ENCODE peak calls at places on chromosomes 13 and 19, in ten cellular contexts. G is A673; U is stomach; L is retinal pigment epithelial cell; D is GM06990; V is cardiac muscle cell; F is sigmoid colon; R is CD4-positive, alpha-beta T cell; X is body of pancreas; T is thoracic aorta. Q is an unnamed sample.

GRCh38 chr13:49366841-49367240 is 77.0 kb downstream of the CAB39L start:
- DNase-seq in V (peak), D (no peak), F (peak), U (peak), L (no peak), X (no peak), T (no peak), G (no peak), R (no peak), Q (no peak)

GRCh38 chr13:26629260-26629659 is 71.8 kb downstream of the WASF3 start:
- DNase-seq in L (no peak), U (no peak), D (no peak), R (no peak), F (no peak), X (no peak), T (no peak), G (peak), V (peak), Q (no peak)

GRCh38 chr13:70816853-70817252 is 708.6 kb upstream of the KLHL1 start:
- DNase-seq in U (no peak), X (no peak), V (no peak), T (no peak), G (no peak), F (no peak), L (no peak), R (no peak), D (no peak), Q (no peak)

GRCh38 chr19:52665529-52665928 is 27.4 kb upstream of the ZNF83 start:
- DNase-seq in R (no peak), D (no peak), U (no peak), V (no peak), X (no peak), F (no peak), L (peak), G (no peak), T (no peak), Q (no peak)

GRCh38 chr13:42895781-42896180 is 96.3 kb downstream of the EPSTI1 start:
- DNase-seq in T (no peak), V (peak), U (no peak), D (no peak), G (no peak), R (no peak), X (no peak), F (no peak), L (peak), Q (no peak)

GRCh38 chr19:961866-962620 is 22.1 kb upstream of the WDR18 start:
- DNase-seq in X (no peak), G (no peak), D (no peak), T (no peak), L (no peak), U (no peak), R (no peak), F (no peak), V (no peak), Q (no peak)

GRCh38 chr13:93147293-93147645 is 79.3 kb upstream of the GPC6 start:
- DNase-seq in X (no peak), T (no peak), U (no peak), D (no peak), L (no peak), F (no peak), G (no peak), V (no peak), R (no peak), Q (no peak)

GRCh38 chr13:89982406-89983085 is 1364.9 kb upstream of the MIR17HG start:
- DNase-seq in R (no peak), F (no peak), V (peak), L (peak), G (no peak), U (no peak), T (no peak), X (no peak), D (no peak), Q (no peak)

GRCh38 chr19:12885749-12886706 is 973 bp downstream of the KLF1 start:
- DNase-seq in U (no peak), D (no peak), X (no peak), G (no peak), R (no peak), T (no peak), L (no peak), F (no peak), V (no peak), Q (no peak)

GRCh38 chr19:20164456-20164855 is 2.6 kb upstream of the ZNF486 start:
- DNase-seq in V (no peak), U (no peak), R (no peak), D (no peak), G (no peak), X (no peak), L (no peak), F (no peak), T (no peak), Q (no peak)

GRCh38 chr19:20162821-20163220 is 4.2 kb upstream of the ZNF486 start:
- DNase-seq in U (no peak), L (no peak), F (no peak), V (no peak), G (no peak), R (no peak), X (no peak), D (no peak), T (no peak), Q (no peak)

GRCh38 chr19:20171285-20171684 is 4.3 kb downstream of the ZNF486 start:
- DNase-seq in R (no peak), U (no peak), V (no peak), G (no peak), L (no peak), F (no peak), D (no peak), T (no peak), X (no peak), Q (no peak)

GRCh38 chr19:20167020-20167644 is at the start of gene ZNF486:
- DNase-seq in U (peak), V (peak), D (peak), T (peak), L (peak), F (peak), G (peak), R (peak), X (peak), Q (peak)

DNA sequence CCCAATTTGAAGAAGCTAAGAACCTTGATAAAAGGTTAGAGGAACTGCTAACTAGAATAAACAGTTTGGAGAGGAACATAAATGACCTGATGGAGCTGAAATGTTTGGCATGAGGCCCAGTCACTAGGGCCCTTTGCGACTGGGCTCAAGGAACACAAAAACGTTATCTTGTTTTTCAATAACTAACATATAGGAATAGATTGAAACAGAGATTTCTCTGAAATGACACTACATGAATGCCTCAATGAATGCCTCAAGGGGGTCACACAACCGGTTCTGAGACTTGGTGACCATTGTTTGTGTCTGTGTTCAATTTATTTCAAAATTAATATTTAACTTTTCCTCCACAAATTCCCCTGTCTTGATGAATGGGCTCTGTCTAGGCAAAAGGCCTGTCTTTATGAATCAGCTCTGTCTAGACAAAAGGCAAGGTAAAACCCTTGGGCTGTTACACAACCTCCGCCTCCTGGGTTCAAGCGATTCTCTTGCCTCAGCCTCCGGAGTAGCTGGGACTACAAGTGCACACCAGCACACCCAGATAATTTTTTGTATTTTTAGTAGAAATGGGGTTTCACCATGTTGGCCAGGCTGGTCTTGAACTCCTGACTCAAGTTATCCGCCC is 932 bp upstream of the ZNF486 start:
- DNase-seq in T (no peak), L (no peak), V (no peak), X (peak), U (no peak), D (no peak), F (no peak), G (no peak), R (no peak), Q (no peak)
- TF ChIP-seq CTCF in T (no peak), L (no peak), V (no peak), X (no peak), U (no peak), D (no peak), F (no peak), G (no peak), R (no peak), Q (no peak)

GRCh38 chr19:4342421-4343055 is 824 bp upstream of the MPND start:
- DNase-seq in U (peak), R (peak), X (peak), D (peak), G (peak), F (peak), T (peak), V (peak), L (peak), Q (peak)

GRCh38 chr19:4343845-4344713 is 717 bp downstream of the MPND start:
- DNase-seq in T (no peak), G (no peak), F (peak), X (peak), U (no peak), L (no peak), R (no peak), D (no peak), V (no peak), Q (no peak)

GRCh38 chr19:4347521-4347920 is 4.2 kb downstream of the MPND start:
- DNase-seq in D (no peak), L (no peak), F (no peak), U (no peak), T (no peak), G (no peak), X (no peak), V (no peak), R (no peak), Q (no peak)

GRCh38 chr19:4345656-4346383 is 2.5 kb downstream of the MPND start:
- DNase-seq in F (no peak), R (no peak), X (peak), U (peak), T (no peak), D (no peak), G (no peak), V (no peak), L (no peak), Q (no peak)

GRCh38 chr19:4343056-4343844 is at the start of gene MPND:
- DNase-seq in T (peak), X (peak), V (peak), U (peak), F (peak), D (peak), R (peak), L (peak), G (peak), Q (peak)
- TF ChIP-seq CTCF in T (no peak), X (no peak), V (peak), U (peak), F (no peak), D (peak), R (peak), L (peak), G (peak), Q (no peak)

GRCh38 chr19:45178262-45179062 is at the start of gene BLOC1S3:
- DNase-seq in V (peak), U (peak), G (peak), R (peak), T (peak), L (peak), F (peak), D (peak), X (peak), Q (peak)
- TF ChIP-seq CTCF in V (peak), U (peak), G (peak), R (peak), T (no peak), L (peak), F (no peak), D (peak), X (no peak), Q (no peak)

GRCh38 chr13:98752942-98753290 is 444 bp upstream of the SLC15A1 start:
- DNase-seq in F (no peak), T (no peak), L (no peak), D (no peak), X (no peak), U (no peak), R (no peak), G (no peak), V (no peak), Q (no peak)
- TF ChIP-seq CTCF in F (no peak), T (no peak), L (no peak), D (no peak), X (no peak), U (no peak), R (no peak), G (no peak), V (no peak), Q (no peak)

DNA sequence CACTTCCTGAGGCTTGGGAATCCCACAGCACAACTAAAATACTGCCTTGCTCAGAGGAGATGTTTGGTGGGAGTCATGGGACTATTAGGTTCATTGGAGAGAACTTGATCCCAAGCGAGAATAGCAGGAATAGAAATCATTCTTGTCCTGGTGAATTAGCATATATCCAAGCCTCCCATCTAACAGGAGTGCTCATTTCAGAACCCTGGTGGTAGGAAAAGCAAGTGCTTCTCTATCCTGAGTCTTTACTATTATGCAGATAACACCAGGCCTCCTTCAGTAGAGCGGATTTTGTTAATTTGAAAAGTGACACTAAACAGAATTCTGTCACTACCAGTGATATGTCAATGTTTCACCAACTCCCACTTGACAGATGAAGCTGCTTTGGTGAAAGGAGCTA is 199.5 kb downstream of the ATP8A2 start:
- DNase-seq in R (no peak), U (no peak), D (no peak), V (no peak), F (no peak), T (no peak), X (no peak), L (no peak), G (no peak), Q (no peak)
- TF ChIP-seq CTCF in R (no peak), U (no peak), D (no peak), V (no peak), F (no peak), T (no peak), X (no peak), L (peak), G (peak), Q (no peak)

Q was measured in CD8-positive, alpha-beta T cell.